ENCODE peak calls at places on chromosomes 7 and 10, in eight cellular contexts. L is GM23248; I is psoas muscle; C is HFF-Myc; F is CD8-positive, alpha-beta memory T cell; T is Panc1; B is mammary epithelial cell; K is fibroblast of the aortic adventitia. H is an unnamed sample.

GRCh38 chr7:236967-237366 is 44.6 kb downstream of the FAM20C start:
- DNase-seq in T (no peak), F (no peak), I (no peak), B (no peak), K (no peak), C (no peak), L (no peak), H (no peak)

GRCh38 chr7:29957921-29958320 is 31.7 kb downstream of the SCRN1 start:
- DNase-seq in C (no peak), F (no peak), B (no peak), K (no peak), T (no peak), L (no peak), I (no peak), H (no peak)

GRCh38 chr7:137718360-137718759 is 128.4 kb downstream of the DGKI start:
- DNase-seq in B (no peak), F (no peak), I (no peak), L (peak), C (no peak), K (no peak), T (no peak), H (no peak)

GRCh38 chr7:70317356-70317755 is 719.1 kb downstream of the AUTS2 start:
- DNase-seq in T (no peak), L (peak), F (no peak), C (no peak), B (peak), K (peak), I (no peak), H (no peak)

GRCh38 chr10:34862892-34863291 is 47.8 kb upstream of the PARD3 start:
- DNase-seq in C (no peak), L (no peak), K (no peak), I (no peak), T (no peak), F (no peak), B (no peak), H (no peak)

GRCh38 chr7:21912305-21912704 is 33.4 kb downstream of the CDCA7L start:
- DNase-seq in B (no peak), T (no peak), F (no peak), K (peak), I (no peak), C (peak), L (peak), H (no peak)

GRCh38 chr10:79433324-79434222 is 11.9 kb downstream of the ZCCHC24 start:
- DNase-seq in K (no peak), F (no peak), C (no peak), B (no peak), T (no peak), I (no peak), L (no peak), H (no peak)

GRCh38 chr7:120170849-120171248 is 102.1 kb upstream of the KCND2 start:
- DNase-seq in B (peak), K (peak), T (no peak), L (peak), I (no peak), F (no peak), C (no peak), H (no peak)

GRCh38 chr10:49662169-49662830 is 17.2 kb upstream of the C10orf53 start:
- DNase-seq in L (no peak), T (no peak), C (no peak), I (no peak), B (no peak), F (no peak), K (no peak), H (no peak)

GRCh38 chr10:16967000-16967865 is 150.0 kb upstream of the RSU1 start:
- DNase-seq in L (peak), K (peak), T (peak), C (no peak), F (no peak), I (no peak), B (no peak), H (no peak)

GRCh38 chr10:61452655-61453641 is at the start of gene TMEM26:
- DNase-seq in T (no peak), B (no peak), K (peak), I (peak), L (peak), F (no peak), C (no peak), H (no peak)

GRCh38 chr7:154827007-154827406 is 175.9 kb downstream of the PAXIP1 start:
- DNase-seq in B (no peak), F (no peak), T (no peak), C (no peak), K (no peak), L (no peak), I (no peak), H (no peak)

GRCh38 chr10:24858244-24858907 is 94.0 kb downstream of the PRTFDC1 start:
- DNase-seq in K (peak), F (no peak), L (peak), I (no peak), B (peak), C (no peak), T (no peak), H (no peak)
- H3K4me3 ChIP-seq in K (no peak), F (no peak), L (peak), I (no peak), B (no peak), C (no peak), T (no peak), H (no peak)

GRCh38 chr7:117009705-117010361 is 56.5 kb downstream of the ST7 start:
- DNase-seq in T (no peak), I (no peak), C (no peak), B (no peak), F (no peak), L (no peak), K (no peak), H (no peak)
- H3K4me3 ChIP-seq in T (no peak), I (no peak), C (no peak), B (no peak), F (no peak), L (no peak), K (no peak), H (no peak)

GRCh38 chr10:121607310-121608055 is 9.2 kb upstream of the FGFR2 start:
- DNase-seq in T (no peak), C (no peak), I (no peak), F (no peak), L (no peak), B (no peak), K (no peak), H (no peak)
- H3K4me3 ChIP-seq in T (no peak), C (no peak), I (no peak), F (no peak), L (no peak), B (no peak), K (no peak), H (no peak)

GRCh38 chr7:1663243-1663642 is 6.8 kb upstream of the ELFN1 start:
- DNase-seq in I (no peak), K (no peak), L (no peak), F (no peak), T (no peak), B (no peak), C (no peak), H (no peak)

GRCh38 chr7:1662767-1663166 is 7.3 kb upstream of the ELFN1 start:
- DNase-seq in F (no peak), C (no peak), L (no peak), T (no peak), I (no peak), K (no peak), B (no peak), H (no peak)

GRCh38 chr7:1665721-1666250 is 4.3 kb upstream of the ELFN1 start:
- DNase-seq in I (peak), T (no peak), L (peak), C (no peak), F (no peak), B (peak), K (no peak), H (no peak)

GRCh38 chr7:1664711-1665591 is 5.1 kb upstream of the ELFN1 start:
- DNase-seq in K (peak), T (no peak), F (peak), C (no peak), B (peak), I (peak), L (peak), H (no peak)

DNA sequence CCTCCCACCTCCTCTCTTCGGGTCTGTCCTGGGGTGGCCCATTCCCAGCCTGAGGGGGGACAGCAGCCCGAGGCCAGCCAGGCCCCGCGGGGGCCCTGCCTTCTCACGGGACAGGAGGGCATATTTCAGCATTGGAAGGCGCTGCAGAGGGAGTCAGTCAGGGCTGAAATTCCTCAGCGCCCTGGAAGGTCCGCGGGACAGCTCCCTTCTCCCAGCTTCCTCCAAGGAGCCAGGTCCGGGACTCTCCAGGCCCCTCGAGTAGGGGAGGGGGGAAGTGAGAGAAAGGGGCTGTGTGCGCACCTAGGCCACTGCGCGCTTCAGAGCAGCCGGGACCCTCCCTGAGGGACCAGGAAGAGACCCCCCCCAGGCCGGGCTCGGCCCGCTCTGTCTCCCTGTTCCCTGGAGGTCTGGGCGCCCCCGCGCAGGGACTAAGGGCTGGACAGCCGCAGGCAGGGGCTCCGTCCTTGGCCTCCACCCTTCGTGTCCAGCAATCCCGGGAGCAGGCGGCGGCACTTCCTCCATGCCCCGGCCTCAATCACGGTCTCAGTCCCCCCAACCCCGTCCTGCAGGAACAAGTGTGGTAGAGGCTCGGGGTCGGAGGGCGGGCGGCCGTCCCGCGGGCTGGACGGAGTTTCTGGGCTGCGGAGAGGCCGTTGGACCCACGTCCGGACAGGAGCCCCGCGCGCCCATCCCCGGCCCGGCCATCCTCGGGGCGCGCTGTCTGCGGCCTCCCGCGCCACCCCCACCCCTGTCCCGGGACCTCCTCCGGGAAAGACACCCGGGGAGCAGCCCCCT is 6.0 kb upstream of the ELFN1 start:
- DNase-seq in K (no peak), C (no peak), B (no peak), F (no peak), I (peak), L (no peak), T (no peak), H (no peak)
- H3K4me3 ChIP-seq in K (peak), C (no peak), B (no peak), F (no peak), I (peak), L (peak), T (peak), H (no peak)

H was measured in Jurkat, Clone E6-1.